ENCODE peak calls at places on chromosomes 6 and 20, in nine cellular contexts. One of them, this sample, is unnamed.

GRCh38 chr6:117128052-117128451 is 137.3 kb upstream of the VGLL2 start:
- DNase-seq in hypothalamus: no peak
- DNase-seq in HEK293T: no peak
- DNase-seq in cardiac muscle cell: no peak
- DNase-seq in NCI-H1048: no peak
- DNase-seq in fibroblast of mammary gland: no peak
- DNase-seq in astrocyte of the spinal cord: no peak
- DNase-seq in Caki2: no peak
- DNase-seq in EL: no peak
- DNase-seq in this sample: no peak

GRCh38 chr6:38612386-38612965 is 27.3 kb downstream of the BTBD9 start:
- DNase-seq in cardiac muscle cell: peak
- DNase-seq in Caki2: no peak
- DNase-seq in hypothalamus: no peak
- DNase-seq in fibroblast of mammary gland: peak
- DNase-seq in HEK293T: no peak
- DNase-seq in astrocyte of the spinal cord: peak
- DNase-seq in EL: peak
- DNase-seq in NCI-H1048: no peak
- DNase-seq in this sample: no peak

GRCh38 chr20:63973636-63974401 is 4.1 kb upstream of the ZNF512B start:
- DNase-seq in astrocyte of the spinal cord: peak
- DNase-seq in NCI-H1048: peak
- DNase-seq in HEK293T: peak
- DNase-seq in cardiac muscle cell: peak
- DNase-seq in Caki2: peak
- DNase-seq in EL: peak
- DNase-seq in fibroblast of mammary gland: peak
- DNase-seq in hypothalamus: peak
- DNase-seq in this sample: peak

GRCh38 chr6:7188492-7188891 is 80.7 kb downstream of the RREB1 start:
- DNase-seq in fibroblast of mammary gland: no peak
- DNase-seq in Caki2: no peak
- DNase-seq in cardiac muscle cell: no peak
- DNase-seq in EL: no peak
- DNase-seq in hypothalamus: no peak
- DNase-seq in HEK293T: no peak
- DNase-seq in NCI-H1048: no peak
- DNase-seq in astrocyte of the spinal cord: no peak
- DNase-seq in this sample: no peak

GRCh38 chr6:140020207-140020791 is 645.9 kb upstream of the CITED2 start:
- DNase-seq in HEK293T: no peak
- DNase-seq in hypothalamus: no peak
- DNase-seq in fibroblast of mammary gland: no peak
- DNase-seq in Caki2: no peak
- DNase-seq in cardiac muscle cell: no peak
- DNase-seq in NCI-H1048: no peak
- DNase-seq in EL: no peak
- DNase-seq in astrocyte of the spinal cord: no peak
- DNase-seq in this sample: no peak

GRCh38 chr6:31467151-31467550 is 30.8 kb upstream of the MICB start:
- DNase-seq in EL: no peak
- DNase-seq in fibroblast of mammary gland: no peak
- DNase-seq in Caki2: no peak
- DNase-seq in hypothalamus: no peak
- DNase-seq in NCI-H1048: no peak
- DNase-seq in astrocyte of the spinal cord: no peak
- DNase-seq in cardiac muscle cell: no peak
- DNase-seq in HEK293T: no peak
- DNase-seq in this sample: no peak

GRCh38 chr6:155264704-155265320 is 999 bp downstream of the CLDN20 start:
- DNase-seq in HEK293T: no peak
- DNase-seq in Caki2: no peak
- DNase-seq in NCI-H1048: no peak
- DNase-seq in fibroblast of mammary gland: peak
- DNase-seq in hypothalamus: no peak
- DNase-seq in astrocyte of the spinal cord: no peak
- DNase-seq in EL: peak
- DNase-seq in cardiac muscle cell: no peak
- DNase-seq in this sample: no peak

GRCh38 chr6:35047265-35048011 is 93.7 kb downstream of the TCP11 start:
- DNase-seq in fibroblast of mammary gland: peak
- DNase-seq in NCI-H1048: no peak
- DNase-seq in HEK293T: no peak
- DNase-seq in Caki2: no peak
- DNase-seq in cardiac muscle cell: peak
- DNase-seq in hypothalamus: no peak
- DNase-seq in astrocyte of the spinal cord: peak
- DNase-seq in EL: no peak
- DNase-seq in this sample: no peak

GRCh38 chr6:158334534-158334933 is 22.3 kb downstream of the TULP4 start:
- DNase-seq in cardiac muscle cell: no peak
- DNase-seq in EL: no peak
- DNase-seq in NCI-H1048: no peak
- DNase-seq in astrocyte of the spinal cord: no peak
- DNase-seq in Caki2: no peak
- DNase-seq in hypothalamus: no peak
- DNase-seq in fibroblast of mammary gland: no peak
- DNase-seq in HEK293T: no peak
- DNase-seq in this sample: no peak

GRCh38 chr6:42714098-42714761 is 8.2 kb downstream of the PRPH2 start:
- DNase-seq in cardiac muscle cell: peak
- DNase-seq in NCI-H1048: no peak
- DNase-seq in EL: peak
- DNase-seq in Caki2: no peak
- DNase-seq in hypothalamus: no peak
- DNase-seq in HEK293T: no peak
- DNase-seq in fibroblast of mammary gland: peak
- DNase-seq in astrocyte of the spinal cord: peak
- DNase-seq in this sample: no peak

GRCh38 chr6:27290065-27290849 is 21.8 kb downstream of the POM121L2 start:
- DNase-seq in hypothalamus: no peak
- DNase-seq in astrocyte of the spinal cord: no peak
- DNase-seq in HEK293T: peak
- DNase-seq in fibroblast of mammary gland: peak
- DNase-seq in NCI-H1048: no peak
- DNase-seq in cardiac muscle cell: no peak
- DNase-seq in Caki2: peak
- DNase-seq in EL: peak
- DNase-seq in this sample: no peak

GRCh38 chr6:45442716-45443115 is 65.0 kb upstream of the SUPT3H start:
- DNase-seq in HEK293T: no peak
- DNase-seq in NCI-H1048: no peak
- DNase-seq in EL: no peak
- DNase-seq in Caki2: no peak
- DNase-seq in fibroblast of mammary gland: no peak
- DNase-seq in astrocyte of the spinal cord: no peak
- DNase-seq in hypothalamus: no peak
- DNase-seq in cardiac muscle cell: peak
- DNase-seq in this sample: no peak

GRCh38 chr6:37099442-37099841 is 70.5 kb upstream of the PIM1 start:
- DNase-seq in fibroblast of mammary gland: no peak
- DNase-seq in cardiac muscle cell: no peak
- DNase-seq in Caki2: peak
- DNase-seq in EL: no peak
- DNase-seq in astrocyte of the spinal cord: no peak
- DNase-seq in NCI-H1048: no peak
- DNase-seq in hypothalamus: no peak
- DNase-seq in HEK293T: no peak
- DNase-seq in this sample: no peak

GRCh38 chr20:21326700-21327099 is 23.6 kb downstream of the XRN2 start:
- DNase-seq in EL: no peak
- DNase-seq in astrocyte of the spinal cord: no peak
- DNase-seq in cardiac muscle cell: no peak
- DNase-seq in HEK293T: no peak
- DNase-seq in NCI-H1048: no peak
- DNase-seq in hypothalamus: no peak
- DNase-seq in Caki2: no peak
- DNase-seq in fibroblast of mammary gland: no peak
- DNase-seq in this sample: no peak

GRCh38 chr6:29938746-29939508 is 3.4 kb upstream of the HLA-A start:
- DNase-seq in cardiac muscle cell: no peak
- DNase-seq in astrocyte of the spinal cord: no peak
- DNase-seq in fibroblast of mammary gland: no peak
- DNase-seq in Caki2: no peak
- DNase-seq in EL: no peak
- DNase-seq in NCI-H1048: no peak
- DNase-seq in HEK293T: no peak
- DNase-seq in hypothalamus: no peak
- DNase-seq in this sample: no peak